ENCODE peak calls at places on chromosome 6, in five cellular contexts. M is pancreas; W is H1; A is DND-41; V is effector memory CD4-positive, alpha-beta T cell. G is an unnamed sample.

GRCh38 chr6:25404693-25405169 is 125.6 kb downstream of the CARMIL1 start:
- DNase-seq in V (peak; percentile 9), M (no peak), W (no peak), A (peak; percentile 41), G (peak; percentile 20)

GRCh38 chr6:23713211-23713610 is 412.8 kb upstream of the NRSN1 start:
- DNase-seq in A (no peak), V (no peak), W (no peak), M (no peak), G (no peak)

GRCh38 chr6:20692023-20692422 is 157.8 kb downstream of the CDKAL1 start:
- DNase-seq in W (no peak), M (no peak), A (no peak), V (no peak), G (no peak)

GRCh38 chr6:9842004-9842720 is 572.7 kb downstream of the TFAP2A start:
- DNase-seq in M (no peak), W (no peak), V (no peak), A (no peak), G (no peak)

GRCh38 chr6:25027221-25027916 is 91.6 kb upstream of the RIPOR2 start:
- DNase-seq in M (no peak), A (peak; percentile 81), W (no peak), V (peak; percentile 74), G (peak; percentile 76)

GRCh38 chr6:138527376-138528092 is 28.2 kb upstream of the NHSL1 start:
- DNase-seq in A (no peak), W (no peak), M (no peak), V (no peak), G (no peak)

GRCh38 chr6:15770347-15771143 is 107.7 kb upstream of the DTNBP1 start:
- DNase-seq in V (no peak), M (no peak), W (no peak), A (no peak), G (no peak)

GRCh38 chr6:69105288-69105687 is 470.2 kb downstream of the ADGRB3 start:
- DNase-seq in A (no peak), M (no peak), W (no peak), V (no peak), G (no peak)

GRCh38 chr6:63509652-63510352 is 62.5 kb upstream of the LOC128125822 start:
- DNase-seq in W (no peak), M (peak; percentile 82), V (no peak), A (no peak), G (no peak)

GRCh38 chr6:35435075-35435837 is 16.9 kb upstream of the FANCE start:
- DNase-seq in M (no peak), W (no peak), A (no peak), V (no peak), G (no peak)

GRCh38 chr6:4017847-4018193 is 61.1 kb downstream of the FAM217A start:
- DNase-seq in M (no peak), V (no peak), W (no peak), A (no peak), G (no peak)

GRCh38 chr6:10416863-10417641 is 2.2 kb upstream of the TFAP2A start:
- DNase-seq in A (no peak), M (no peak), V (no peak), W (peak; percentile 73), G (no peak)

GRCh38 chr6:7062445-7063162 is 45.2 kb upstream of the RREB1 start:
- DNase-seq in A (no peak), W (no peak), M (no peak), V (no peak), G (no peak)

GRCh38 chr6:146913842-146914562 is 290.2 kb upstream of the STXBP5 start:
- DNase-seq in W (peak; percentile 79), V (no peak), A (no peak), M (peak; percentile 56), G (no peak)

GRCh38 chr6:116629467-116630063 is 13.3 kb downstream of the RSPH4A start:
- DNase-seq in A (no peak), M (no peak), W (no peak), V (no peak), G (no peak)

GRCh38 chr6:62452586-62452985 is 166.6 kb upstream of the KHDRBS2 start:
- DNase-seq in M (no peak), V (no peak), W (no peak), A (no peak), G (no peak)

GRCh38 chr6:111681856-111682255 is 76.2 kb upstream of the TRAF3IP2 start:
- DNase-seq in W (no peak), M (no peak), A (no peak), V (no peak), G (no peak)

GRCh38 chr6:45009547-45009946 is 318.6 kb upstream of the RUNX2 start:
- DNase-seq in V (no peak), W (no peak), M (no peak), A (no peak), G (no peak)

GRCh38 chr6:2433686-2434085 is 188.3 kb upstream of the GMDS start:
- DNase-seq in W (no peak), V (no peak), M (no peak), A (no peak), G (no peak)

GRCh38 chr6:17035257-17035757 is 66.5 kb upstream of the STMND1 start:
- DNase-seq in W (no peak), A (no peak), M (no peak), V (no peak), G (no peak)

GRCh38 chr6:422423-423061 is 31.0 kb downstream of the IRF4 start:
- DNase-seq in W (no peak), V (no peak), A (no peak), M (no peak), G (no peak)

GRCh38 chr6:81382852-81383251 is 369.6 kb downstream of the TENT5A start:
- DNase-seq in M (no peak), A (no peak), W (no peak), V (no peak), G (no peak)

GRCh38 chr6:391559-392440 is at the start of gene IRF4:
- DNase-seq in W (no peak), V (peak; percentile 25), M (peak; percentile 58), A (no peak), G (peak; percentile 26)

GRCh38 chr6:129774697-129775447 is 64.9 kb upstream of the ARHGAP18 start:
- DNase-seq in V (no peak), M (peak; percentile 73), A (peak; percentile 61), W (peak; percentile 54), G (peak; percentile 23)

GRCh38 chr6:137148291-137149076 is 25.0 kb downstream of the IL22RA2 start:
- DNase-seq in A (no peak), M (no peak), V (no peak), W (no peak), G (no peak)

GRCh38 chr6:132354517-132355167 is 46.6 kb downstream of the MOXD1 start:
- DNase-seq in A (peak; percentile 85), V (no peak), M (no peak), W (no peak), G (peak; percentile 1)

GRCh38 chr6:101070044-101070608 is 189.0 kb upstream of the ASCC3 start:
- DNase-seq in V (no peak), W (no peak), M (no peak), A (no peak), G (no peak)

GRCh38 chr6:15260099-15260821 is 14.4 kb downstream of the JARID2 start:
- DNase-seq in M (no peak), W (no peak), A (no peak), V (no peak), G (no peak)

GRCh38 chr6:157285422-157285779 is 37.9 kb downstream of the TMEM242 start:
- DNase-seq in V (no peak), A (no peak), M (no peak), W (no peak), G (no peak)

DNA sequence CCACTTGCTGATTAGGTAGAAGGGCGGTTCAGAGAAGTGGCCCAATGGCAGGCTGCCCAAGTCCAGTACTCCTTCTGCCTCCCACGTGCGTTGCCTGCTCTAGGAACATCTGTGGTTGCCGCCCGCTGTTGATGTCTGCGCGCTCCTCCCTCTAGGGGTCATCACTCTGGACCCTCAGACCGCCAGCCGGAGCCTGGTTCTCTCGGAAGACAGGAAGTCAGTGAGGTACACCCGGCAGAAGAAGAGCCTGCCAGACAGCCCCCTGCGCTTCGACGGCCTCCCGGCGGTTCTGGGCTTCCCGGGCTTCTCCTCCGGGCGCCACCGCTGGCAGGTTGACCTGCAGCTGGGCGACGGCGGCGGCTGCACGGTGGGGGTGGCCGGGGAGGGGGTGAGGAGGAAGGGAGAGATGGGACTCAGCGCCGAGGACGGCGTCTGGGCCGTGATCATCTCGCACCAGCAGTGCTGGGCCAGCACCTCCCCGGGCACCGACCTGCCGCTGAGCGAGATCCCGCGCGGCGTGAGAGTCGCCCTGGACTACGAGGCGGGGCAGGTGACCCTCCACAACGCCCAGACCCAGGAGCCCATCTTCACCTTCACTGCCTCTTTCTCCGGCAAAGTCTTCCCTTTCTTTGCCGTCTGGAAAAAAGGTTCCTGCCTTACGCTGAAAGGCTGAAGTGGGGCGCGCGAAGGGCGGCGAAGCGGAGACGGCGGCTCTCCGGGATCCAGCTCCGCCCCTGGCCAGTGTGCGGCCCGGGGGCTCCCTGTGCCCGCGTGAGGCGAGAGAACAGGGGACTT is 8.5 kb downstream of the TRIM15 start:
- DNase-seq in W (peak; percentile 31), V (no peak), M (peak; percentile 63), A (no peak), G (no peak)
- H3K4me3 ChIP-seq in W (peak overlapping the region; percentile 17), V (peak overlapping the region; percentile 2), M (peak overlapping the region; percentile 22), A (no peak overlapping the region), G (no peak overlapping the region)

GRCh38 chr6:31476515-31477139 is 21.3 kb upstream of the MICB start:
- DNase-seq in A (no peak), V (no peak), W (no peak), M (no peak), G (no peak)
- H3K27ac ChIP-seq in A (no peak overlapping the region), V (no peak overlapping the region), W (no peak overlapping the region), M (no peak overlapping the region), G (no peak overlapping the region)

GRCh38 chr6:43714311-43715055 is 26.9 kb upstream of the MRPS18A start:
- DNase-seq in M (no peak), A (peak; percentile 42), V (no peak), W (no peak), G (no peak)
- H3K4me1 ChIP-seq in M (no peaks in the 10 kb centered on the region), A (no peaks in the 10 kb centered on the region), V (no peaks in the 10 kb centered on the region), W (no peaks in the 10 kb centered on the region), G (no peaks in the 10 kb centered on the region)

GRCh38 chr6:18477301-18477941 is 90.3 kb downstream of the RNF144B start:
- DNase-seq in V (no peak), W (no peak), M (no peak), A (no peak), G (no peak)
- H3K4me3 ChIP-seq in V (no peak overlapping the region), W (no peak overlapping the region), M (no peak overlapping the region), A (no peak overlapping the region), G (no peak overlapping the region)

GRCh38 chr6:110083875-110084585 is 95.4 kb downstream of the WASF1 start:
- DNase-seq in W (no peak), V (no peak), M (no peak), A (no peak), G (no peak)
- H3K27ac ChIP-seq in W (peak overlapping the region; percentile 1), V (no peak overlapping the region), M (no peak overlapping the region), A (no peak overlapping the region), G (no peak overlapping the region)

GRCh38 chr6:105785412-105785811 is 300.7 kb upstream of the PRDM1 start:
- DNase-seq in M (no peak), W (no peak), V (no peak), A (no peak), G (no peak)
- H3K4me1 ChIP-seq in M (no peaks in the 10 kb centered on the region), W (no peaks in the 10 kb centered on the region), V (peaks cover 4% of the 10 kb centered on the region), A (peaks cover 14% of the 10 kb centered on the region), G (peaks cover 15% of the 10 kb centered on the region)

GRCh38 chr6:166308769-166309589 is 787 bp upstream of the PRR18 start:
- DNase-seq in M (no peak), V (no peak), W (no peak), A (no peak), G (no peak)
- H3K4me3 ChIP-seq in M (peak overlapping the region; percentile 59), V (peak overlapping the region; percentile 36), W (peak overlapping the region; percentile 44), A (no peak overlapping the region), G (no peak overlapping the region)